ENCODE peak calls at places on chromosome 16, in nine cellular contexts. P, J, V, Z, G, N, D, K and A are unnamed samples.

GRCh38 chr16:22171953-22172352 is 9.6 kb downstream of the SDR42E2 start:
- DNase-seq in J (no peak), P (no peak), K (no peak), N (no peak), V (no peak), Z (no peak), G (no peak), D (no peak), A (no peak)

GRCh38 chr16:69089091-69089912 is 16.2 kb upstream of the HAS3 start:
- DNase-seq in V (no peak), P (peak; percentile 6), J (no peak), K (no peak), N (no peak), D (peak; percentile 14), G (no peak), Z (no peak), A (peak; percentile 51)

GRCh38 chr16:67481561-67482259 is 753 bp upstream of the ATP6V0D1 start:
- DNase-seq in P (peak; percentile 80), N (peak; percentile 33), G (peak; percentile 45), V (peak; percentile 61), J (no peak), Z (peak; percentile 60), K (peak; percentile 48), D (no peak), A (peak; percentile 60)

GRCh38 chr16:68166264-68166663 is 69.7 kb downstream of the ESRP2 start:
- DNase-seq in J (no peak), D (no peak), P (no peak), N (no peak), V (no peak), Z (no peak), K (no peak), G (no peak), A (no peak)

GRCh38 chr16:80347900-80348299 is 192.9 kb upstream of the DYNLRB2 start:
- DNase-seq in K (peak; percentile 65), Z (peak; percentile 32), J (peak; percentile 86), P (no peak), V (peak; percentile 22), G (no peak), D (no peak), N (no peak), A (no peak)

GRCh38 chr16:19666451-19666850 is 51.6 kb downstream of the KNOP1 start:
- DNase-seq in Z (peak; percentile 61), J (no peak), V (no peak), D (no peak), P (no peak), G (no peak), N (no peak), K (peak; percentile 38), A (no peak)

GRCh38 chr16:12141556-12141955 is 165.0 kb downstream of the SNX29 start:
- DNase-seq in G (no peak), V (no peak), P (no peak), J (no peak), Z (no peak), K (no peak), D (no peak), N (no peak), A (no peak)

GRCh38 chr16:23959069-23959800 is 123.5 kb downstream of the PRKCB start:
- DNase-seq in V (no peak), D (no peak), J (no peak), N (no peak), Z (no peak), K (no peak), P (no peak), G (no peak), A (no peak)

GRCh38 chr16:6863135-6863534 is 469.5 kb upstream of the RBFOX1 start:
- DNase-seq in P (no peak), K (no peak), N (no peak), V (no peak), Z (no peak), J (no peak), D (no peak), G (no peak), A (no peak)

GRCh38 chr16:4176794-4177438 is 60.7 kb upstream of the ADCY9 start:
- DNase-seq in P (no peak), V (no peak), G (peak; percentile 35), K (no peak), Z (no peak), D (no peak), J (no peak), N (peak; percentile 29), A (no peak)

GRCh38 chr16:10751291-10751697 is 7.7 kb downstream of the NUBP1 start:
- DNase-seq in N (no peak), P (no peak), V (no peak), D (no peak), G (no peak), Z (peak; percentile 48), J (no peak), K (no peak), A (no peak)

GRCh38 chr16:14205666-14206065 is 134.5 kb downstream of the MRTFB start:
- DNase-seq in P (no peak), K (no peak), G (no peak), V (no peak), D (no peak), Z (no peak), J (no peak), N (no peak), A (no peak)

GRCh38 chr16:28543072-28543471 is 4.3 kb upstream of the NUPR1 start:
- DNase-seq in G (no peak), P (peak; percentile 76), N (no peak), Z (no peak), V (no peak), J (peak; percentile 75), K (no peak), D (no peak), A (peak; percentile 77)

GRCh38 chr16:53465606-53466290 is 31.5 kb downstream of the RBL2 start:
- DNase-seq in K (no peak), Z (no peak), V (no peak), D (no peak), N (peak; percentile 48), J (no peak), G (peak; percentile 84), P (no peak), A (no peak)

GRCh38 chr16:9612267-9612666 is 520.8 kb downstream of the HAPSTR1 start:
- DNase-seq in P (no peak), G (no peak), K (no peak), J (no peak), N (peak; percentile 9), V (no peak), D (no peak), Z (no peak), A (no peak)

GRCh38 chr16:11835891-11836652 is 15.3 kb downstream of the RSL1D1 start:
- DNase-seq in V (no peak), P (no peak), G (peak; percentile 71), N (peak; percentile 55), D (no peak), J (peak; percentile 70), Z (no peak), K (no peak), A (no peak)

GRCh38 chr16:56574625-56575024 is 9.8 kb downstream of the MT4 start:
- DNase-seq in V (no peak), D (no peak), K (no peak), Z (no peak), P (no peak), N (no peak), J (no peak), G (no peak), A (no peak)

GRCh38 chr16:86590501-86591144 is 12.3 kb downstream of the FOXL1 start:
- DNase-seq in D (no peak), G (peak; percentile 69), J (peak; percentile 53), V (no peak), K (no peak), Z (no peak), N (no peak), P (no peak), A (no peak)

GRCh38 chr16:68408428-68408827 is 39.9 kb downstream of the SMPD3 start:
- DNase-seq in J (no peak), D (no peak), P (no peak), V (no peak), Z (no peak), G (no peak), N (no peak), K (no peak), A (peak; percentile 2)

GRCh38 chr16:88606146-88606757 is 32.1 kb upstream of the IL17C start:
- DNase-seq in D (no peak), J (no peak), G (no peak), Z (no peak), N (no peak), K (no peak), V (no peak), P (no peak), A (no peak)

GRCh38 chr16:88608076-88608475 is 30.3 kb upstream of the IL17C start:
- DNase-seq in D (no peak), V (no peak), J (no peak), G (no peak), K (no peak), Z (no peak), N (no peak), P (no peak), A (no peak)

GRCh38 chr16:88613293-88613692 is 25.1 kb upstream of the IL17C start:
- DNase-seq in V (no peak), K (no peak), N (no peak), D (no peak), Z (peak; percentile 16), J (no peak), P (no peak), G (no peak), A (no peak)

GRCh38 chr16:88611220-88611821 is 27.1 kb upstream of the IL17C start:
- DNase-seq in K (no peak), N (no peak), G (no peak), P (no peak), Z (no peak), D (no peak), V (no peak), J (no peak), A (no peak)

GRCh38 chr16:88610080-88610479 is 28.3 kb upstream of the IL17C start:
- DNase-seq in P (no peak), K (no peak), Z (no peak), N (no peak), G (no peak), V (no peak), J (no peak), D (no peak), A (no peak)
- TF ChIP-seq CTCF in P (no peak), K (no peak), Z (no peak), N (no peak), G (no peak), V (no peak), J (no peak), D (peak; percentile 38), A (no peak)

GRCh38 chr16:1564325-1564724 is 30.9 kb downstream of the TMEM204 start:
- DNase-seq in Z (no peak), K (no peak), G (no peak), J (no peak), D (no peak), V (no peak), P (no peak), N (no peak), A (no peak)
- TF ChIP-seq CTCF in Z (peak; percentile 39), K (peak; percentile 61), G (peak; percentile 30), J (peak; percentile 29), D (peak; percentile 12), V (peak; percentile 29), P (no peak), N (peak; percentile 16), A (peak; percentile 32)

GRCh38 chr16:30637952-30638351 is 12.8 kb upstream of the PRR14 start:
- DNase-seq in Z (no peak), J (no peak), D (no peak), G (peak; percentile 57), V (no peak), P (no peak), K (no peak), N (peak; percentile 79), A (no peak)
- TF ChIP-seq CTCF in Z (no peak), J (no peak), D (peak; percentile 41), G (peak; percentile 54), V (no peak), P (no peak), K (peak; percentile 26), N (peak; percentile 66), A (no peak)

GRCh38 chr16:84315422-84315821 is 20.7 kb downstream of the WFDC1 start:
- DNase-seq in K (no peak), N (no peak), G (no peak), D (no peak), J (no peak), P (no peak), V (no peak), Z (no peak), A (no peak)
- TF ChIP-seq CTCF in K (no peak), N (no peak), G (no peak), D (no peak), J (no peak), P (no peak), V (no peak), Z (no peak), A (no peak)